ENCODE peak calls at places on chromosomes 12 and 14, in five cellular contexts. Y is mesenchymal stem cell, W is H1, Q is H9, T is trophoblast cell. K is an unnamed sample.

GRCh38 chr14:21723431-21724045 is 49.9 kb upstream of the OR4E1 start:
- DNase-seq in Q (peak), Y (peak), T (no peak), W (peak), K (peak)

GRCh38 chr14:22002860-22003284 is 329.3 kb upstream of the OR4E1 start:
- DNase-seq in Q (peak), W (peak), T (no peak), Y (no peak), K (peak)

GRCh38 chr14:100640481-100641273 is 53.5 kb upstream of the BEGAIN start:
- DNase-seq in T (no peak), Y (peak), Q (no peak), W (no peak), K (no peak)

GRCh38 chr14:59107819-59108218 is 80.6 kb upstream of the DAAM1 start:
- DNase-seq in Q (no peak), Y (no peak), T (no peak), W (no peak), K (no peak)

GRCh38 chr12:1907652-1908611 is 10.5 kb downstream of the CACNA2D4 start:
- DNase-seq in T (peak), Q (peak), W (peak), Y (no peak), K (no peak)

GRCh38 chr14:61517861-61518802 is 177.2 kb upstream of the HIF1A start:
- DNase-seq in T (no peak), W (no peak), Q (no peak), Y (no peak), K (no peak)

GRCh38 chr12:40870981-40871380 is 178.7 kb downstream of the CNTN1 start:
- DNase-seq in T (no peak), Y (no peak), W (no peak), Q (no peak), K (no peak)

GRCh38 chr12:104480012-104480411 is 23.3 kb downstream of the CHST11 start:
- DNase-seq in Q (no peak), W (no peak), Y (no peak), T (no peak), K (no peak)

GRCh38 chr12:121570467-121571283 is 10.1 kb downstream of the KDM2B start:
- DNase-seq in T (no peak), Y (peak), Q (no peak), W (no peak), K (no peak)

GRCh38 chr12:120231316-120232011 is 30.6 kb upstream of the RPLP0 start:
- DNase-seq in Q (peak), W (no peak), T (peak), Y (peak), K (no peak)

GRCh38 chr14:39029789-39030188 is 73.2 kb downstream of the SEC23A start:
- DNase-seq in Q (no peak), W (no peak), Y (no peak), T (no peak), K (no peak)

GRCh38 chr14:39028620-39029019 is 74.4 kb downstream of the SEC23A start:
- DNase-seq in T (no peak), Y (no peak), W (no peak), Q (no peak), K (no peak)

GRCh38 chr14:39025250-39025809 is 77.7 kb downstream of the SEC23A start:
- DNase-seq in Y (no peak), T (no peak), Q (no peak), W (no peak), K (no peak)

GRCh38 chr14:39023939-39024871 is 78.8 kb downstream of the SEC23A start:
- DNase-seq in W (no peak), Y (no peak), T (no peak), Q (no peak), K (no peak)

GRCh38 chr14:39025810-39026627 is 77.0 kb downstream of the SEC23A start:
- DNase-seq in Q (no peak), W (no peak), T (peak), Y (peak), K (no peak)
- H3K23ac ChIP-seq in Q (no peak), W (no peak), T (no peak), Y (no peak), K (no peak)

DNA sequence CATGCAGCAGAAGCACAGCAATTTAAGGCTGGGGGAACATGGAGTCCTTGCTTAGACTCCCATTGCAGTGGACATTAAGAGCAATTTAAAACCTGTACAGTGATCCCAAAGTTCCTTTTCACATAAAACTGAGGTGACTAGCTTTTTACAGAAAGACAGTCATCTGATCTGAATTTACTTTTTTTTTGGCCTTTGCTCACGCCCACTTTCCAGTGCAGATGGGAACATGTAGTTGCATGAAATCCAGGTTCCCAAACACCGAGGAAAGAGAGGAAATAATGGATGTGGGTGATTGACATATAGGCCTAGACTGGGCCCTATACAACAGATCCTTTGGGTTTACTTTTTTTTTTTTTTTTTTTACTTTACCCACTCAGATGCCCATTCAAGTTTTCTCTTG is 126.4 kb upstream of the PTPRB start:
- DNase-seq in Y (no peak), T (no peak), Q (no peak), W (no peak), K (no peak)
- H2BK12ac ChIP-seq in Y (no peak), T (no peak), Q (no peak), W (no peak), K (no peak)

DNA sequence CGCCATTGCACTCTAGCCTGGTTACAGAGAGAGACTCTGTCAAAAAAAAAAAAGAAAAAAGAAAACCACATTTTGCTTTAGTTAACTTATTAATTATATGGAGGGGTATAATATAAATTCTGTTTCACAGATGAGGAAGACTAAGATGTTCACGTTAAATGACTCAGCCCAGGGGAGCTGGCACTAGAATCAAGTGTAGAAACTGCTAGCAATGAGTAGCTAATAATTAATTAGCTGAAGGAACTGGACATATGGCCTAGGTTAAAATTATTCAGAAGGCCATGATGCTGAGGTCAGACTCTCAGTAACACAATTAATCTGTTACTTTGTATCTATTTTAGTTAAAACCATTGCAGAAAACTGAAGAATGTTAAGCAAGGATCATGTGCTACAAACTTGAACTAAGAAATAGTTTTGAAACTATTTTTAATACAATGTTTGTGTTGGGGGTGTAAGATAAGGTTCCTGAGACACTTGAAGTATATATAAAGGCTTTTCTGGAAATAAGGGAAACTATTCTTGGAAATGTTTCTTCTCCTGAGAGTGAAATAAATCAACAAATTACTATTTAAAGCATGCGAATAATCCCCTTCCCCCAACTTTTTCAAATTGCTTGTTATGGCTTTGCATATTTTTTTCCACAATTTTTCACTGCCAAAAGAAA is 589.4 kb downstream of the SOX5 start:
- DNase-seq in Q (no peak), Y (peak), W (no peak), T (no peak), K (no peak)
- H3K23ac ChIP-seq in Q (no peak), Y (no peak), W (no peak), T (no peak), K (no peak)

DNA sequence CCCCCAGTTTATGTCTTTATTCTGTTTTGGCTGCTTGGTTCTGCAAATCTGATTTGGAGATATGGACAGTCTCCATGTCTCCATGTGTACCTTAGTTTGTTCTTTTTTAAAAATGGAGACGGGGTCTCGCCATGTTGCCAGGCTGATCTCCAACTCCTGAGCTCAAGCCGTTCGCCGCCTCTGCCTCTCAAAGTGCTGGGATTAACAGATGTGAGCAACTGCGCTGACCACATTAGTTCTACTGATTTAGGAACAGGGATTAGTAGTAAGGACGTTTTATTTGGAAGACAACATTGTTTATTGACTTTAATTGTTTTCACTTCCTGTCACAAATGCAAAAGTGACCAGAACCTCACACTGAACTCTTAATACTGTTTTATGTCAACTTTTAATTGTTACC is 14.7 kb downstream of the AEBP2 start:
- DNase-seq in Y (no peak), W (no peak), Q (no peak), T (no peak), K (no peak)
- H2BK12ac ChIP-seq in Y (no peak), W (no peak), Q (no peak), T (no peak), K (no peak)

DNA sequence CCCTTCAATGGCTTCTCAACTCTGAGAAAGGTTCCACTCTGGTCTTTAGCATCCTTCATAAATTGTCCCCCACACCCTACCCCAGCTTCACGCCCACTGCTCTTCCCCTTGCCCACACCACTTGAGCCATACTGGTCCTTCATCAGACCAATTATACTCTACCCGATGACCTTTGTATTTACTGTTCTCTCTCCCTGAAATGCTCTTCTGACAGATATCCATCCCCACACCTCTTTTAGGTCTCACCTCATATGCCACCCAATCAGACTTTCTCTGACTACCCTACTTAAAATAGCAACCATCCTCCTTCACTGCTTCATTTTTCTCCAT is 135.7 kb downstream of the MED13L start:
- DNase-seq in Y (no peak), T (no peak), W (no peak), Q (no peak), K (no peak)
- H3K23ac ChIP-seq in Y (no peak), T (no peak), W (peak), Q (no peak), K (no peak)

GRCh38 chr12:80620281-80620680 is 87.2 kb upstream of the MYF6 start:
- DNase-seq in Y (no peak), T (no peak), Q (no peak), W (no peak), K (no peak)

GRCh38 chr12:80617733-80618132 is 89.7 kb upstream of the MYF6 start:
- DNase-seq in Y (no peak), W (no peak), Q (no peak), T (no peak), K (no peak)

GRCh38 chr12:80625901-80626300 is 81.5 kb upstream of the MYF6 start:
- DNase-seq in W (no peak), Y (no peak), Q (no peak), T (no peak), K (no peak)

GRCh38 chr12:80624986-80625530 is 82.4 kb upstream of the MYF6 start:
- DNase-seq in Y (no peak), T (no peak), W (no peak), Q (no peak), K (no peak)

GRCh38 chr12:80622271-80622670 is 85.2 kb upstream of the MYF6 start:
- DNase-seq in Q (no peak), W (no peak), T (no peak), Y (no peak), K (no peak)
- H2BK12ac ChIP-seq in Q (no peak), W (no peak), T (no peak), Y (no peak), K (no peak)

GRCh38 chr14:70821916-70822705 is 12.8 kb upstream of the MAP3K9 start:
- DNase-seq in T (peak), Q (peak), Y (peak), W (peak), K (peak)

GRCh38 chr14:70821581-70821915 is 12.2 kb upstream of the MAP3K9 start:
- DNase-seq in Y (no peak), Q (no peak), W (no peak), T (no peak), K (no peak)

GRCh38 chr14:70827366-70828151 is 18.2 kb upstream of the MAP3K9 start:
- DNase-seq in T (no peak), Y (no peak), Q (no peak), W (no peak), K (no peak)

GRCh38 chr14:70823281-70823680 is 14.0 kb upstream of the MAP3K9 start:
- DNase-seq in T (no peak), Q (no peak), Y (no peak), W (no peak), K (no peak)

DNA sequence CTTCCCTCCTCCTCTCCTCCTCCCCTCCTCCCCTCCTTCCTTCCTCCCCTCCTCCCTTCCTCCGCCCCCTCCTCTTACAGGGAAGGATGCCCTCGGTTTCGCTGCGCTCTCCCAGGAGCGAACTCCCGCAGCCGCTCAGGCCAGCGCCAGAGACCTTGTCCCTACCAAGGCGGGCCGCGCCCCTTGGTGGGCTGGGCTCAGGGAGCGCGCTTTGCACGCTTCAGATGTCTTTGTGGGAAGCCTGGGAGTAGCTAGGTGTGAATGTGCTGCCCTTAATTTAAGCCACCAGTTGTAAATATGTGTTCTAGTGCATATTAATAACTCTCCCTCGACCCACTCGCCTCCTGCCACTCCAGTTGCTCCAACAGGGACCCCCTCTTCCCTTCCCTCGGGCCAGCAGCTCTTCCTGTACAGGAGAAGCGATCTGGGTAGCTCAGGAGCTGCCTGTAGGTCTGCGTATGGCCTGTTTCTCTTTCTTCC is 13.4 kb upstream of the MAP3K9 start:
- DNase-seq in W (peak), Y (peak), Q (peak), T (peak), K (peak)
- H3K23ac ChIP-seq in W (no peak), Y (no peak), Q (no peak), T (no peak), K (no peak)

DNA sequence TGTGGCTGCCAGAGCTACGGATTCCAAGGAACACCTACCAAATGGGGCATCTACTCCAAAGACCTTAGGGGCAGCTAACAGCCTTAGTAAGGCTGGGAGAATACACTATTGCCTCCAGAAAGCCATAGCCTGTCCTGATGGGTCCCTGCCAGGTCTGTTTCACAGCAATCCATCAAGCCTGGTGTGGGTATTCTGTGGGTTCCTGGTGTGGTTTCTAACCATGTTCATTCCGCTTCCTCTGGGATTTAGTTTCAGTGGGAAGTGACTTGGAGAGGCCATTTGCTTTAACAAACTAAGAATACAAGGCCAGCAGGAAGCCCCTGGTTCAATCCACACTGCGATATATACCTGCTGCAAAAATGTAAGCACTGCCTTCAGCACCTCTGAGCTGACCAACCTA is 220.5 kb downstream of the FOXN3 start:
- DNase-seq in Q (no peak), W (no peak), Y (no peak), T (no peak), K (no peak)
- H2BK12ac ChIP-seq in Q (no peak), W (no peak), Y (no peak), T (no peak), K (no peak)

GRCh38 chr14:46496409-46496808 is 155.2 kb downstream of the RPL10L start:
- DNase-seq in Q (no peak), T (no peak), W (no peak), Y (no peak), K (no peak)
- H3K23ac ChIP-seq in Q (no peak), T (no peak), W (no peak), Y (no peak), K (no peak)

K was measured in neuronal stem cell.